ENCODE peak calls at places on chromosome 18, in nine cellular contexts. S is activated B cell treated with CpG ODN at 0.5 μM for 24 hours, B is MM.1S, W is astrocyte of the spinal cord, T is stomach, R is lower lobe of right lung, U is adrenal gland, N is Peyer's patch, K is sigmoid colon. X is an unnamed sample.

GRCh38 chr18:13288509-13289138 is 70.1 kb downstream of the LDLRAD4 start:
- DNase-seq in W (no peak), U (no peak), K (no peak), R (no peak), B (no peak), N (no peak), T (no peak), S (no peak), X (peak)

GRCh38 chr18:44733069-44733753 is 52.5 kb downstream of the SETBP1 start:
- DNase-seq in N (no peak), T (no peak), B (no peak), S (no peak), W (peak), R (no peak), U (peak), K (no peak), X (peak)

GRCh38 chr18:6482198-6482977 is 67.7 kb upstream of the L3MBTL4 start:
- DNase-seq in U (peak), T (peak), N (peak), R (peak), S (peak), W (peak), K (peak), B (peak), X (peak)

GRCh38 chr18:65751145-65752085 is 603 bp downstream of the CDH7 start:
- DNase-seq in S (no peak), T (no peak), W (no peak), B (no peak), K (no peak), N (peak), R (peak), U (no peak), X (no peak)

GRCh38 chr18:32289480-32290075 is 99.7 kb downstream of the MEP1B start:
- DNase-seq in N (no peak), R (no peak), U (peak), B (peak), K (no peak), W (peak), T (peak), S (no peak), X (peak)

GRCh38 chr18:37322497-37323035 is 243.0 kb downstream of the CELF4 start:
- DNase-seq in N (peak), W (peak), S (no peak), R (no peak), T (peak), U (peak), K (no peak), B (peak), X (peak)

GRCh38 chr18:39969813-39970494 is 1985.1 kb upstream of the PIK3C3 start:
- DNase-seq in N (no peak), S (no peak), K (no peak), U (no peak), B (no peak), R (no peak), W (peak), T (no peak), X (no peak)

GRCh38 chr18:41532344-41533086 is 422.5 kb upstream of the PIK3C3 start:
- DNase-seq in U (no peak), N (no peak), R (no peak), S (no peak), W (peak), B (no peak), K (no peak), T (no peak), X (no peak)

GRCh38 chr18:55079481-55080350 is 120.5 kb upstream of the CCDC68 start:
- DNase-seq in N (no peak), T (no peak), B (no peak), U (no peak), K (no peak), W (peak), R (no peak), S (no peak), X (no peak)

GRCh38 chr18:35694803-35695202 is 113.3 kb downstream of the GALNT1 start:
- DNase-seq in K (no peak), B (peak), S (no peak), T (no peak), U (no peak), N (no peak), R (no peak), W (no peak), X (no peak)

GRCh38 chr18:43875496-43875895 is 598.2 kb upstream of the SYT4 start:
- DNase-seq in R (no peak), U (no peak), N (no peak), T (no peak), B (no peak), S (no peak), W (no peak), K (no peak), X (no peak)

GRCh38 chr18:51525453-51526225 is 328.2 kb upstream of the MEX3C start:
- DNase-seq in T (no peak), S (no peak), W (no peak), N (no peak), U (no peak), B (no peak), K (no peak), R (no peak), X (no peak)

GRCh38 chr18:57859314-57859713 is 56.2 kb upstream of the ATP8B1 start:
- DNase-seq in N (no peak), U (peak), T (no peak), K (no peak), B (no peak), W (peak), S (no peak), R (no peak), X (peak)

GRCh38 chr18:30987479-30988241 is 54.9 kb downstream of the DSC3 start:
- DNase-seq in K (no peak), R (peak), W (no peak), T (peak), U (no peak), N (peak), S (no peak), B (peak), X (no peak)
- TF ChIP-seq CTCF in K (no peak), R (no peak), W (no peak), T (no peak), U (no peak), N (no peak), S (no peak), B (no peak), X (no peak)

GRCh38 chr18:47754311-47755101 is 176.0 kb downstream of the SMAD2 start:
- DNase-seq in T (peak), W (no peak), B (peak), S (no peak), U (peak), N (peak), K (no peak), R (no peak), X (peak)
- TF ChIP-seq CTCF in T (no peak), W (peak), B (peak), S (no peak), U (peak), N (peak), K (peak), R (peak), X (peak)

GRCh38 chr18:79540914-79541301 is 138.7 kb upstream of the CTDP1 start:
- DNase-seq in B (no peak), N (peak), K (no peak), W (no peak), U (no peak), R (peak), T (peak), S (no peak), X (no peak)

GRCh38 chr18:79543861-79544385 is 135.7 kb upstream of the CTDP1 start:
- DNase-seq in R (peak), B (no peak), N (peak), W (no peak), S (no peak), K (no peak), U (no peak), T (peak), X (no peak)

GRCh38 chr18:79540161-79540913 is 139.3 kb upstream of the CTDP1 start:
- DNase-seq in R (no peak), W (no peak), U (no peak), S (no peak), T (peak), B (no peak), N (peak), K (peak), X (no peak)

GRCh38 chr18:79542876-79543750 is 136.5 kb upstream of the CTDP1 start:
- DNase-seq in N (peak), S (no peak), K (no peak), B (no peak), T (peak), U (no peak), R (no peak), W (no peak), X (no peak)

GRCh38 chr18:79542213-79542612 is 137.4 kb upstream of the CTDP1 start:
- DNase-seq in S (no peak), K (no peak), B (no peak), T (no peak), U (no peak), N (no peak), W (no peak), R (no peak), X (no peak)
- TF ChIP-seq CTCF in S (no peak), K (no peak), B (no peak), T (no peak), U (no peak), N (no peak), W (no peak), R (no peak), X (no peak)

DNA sequence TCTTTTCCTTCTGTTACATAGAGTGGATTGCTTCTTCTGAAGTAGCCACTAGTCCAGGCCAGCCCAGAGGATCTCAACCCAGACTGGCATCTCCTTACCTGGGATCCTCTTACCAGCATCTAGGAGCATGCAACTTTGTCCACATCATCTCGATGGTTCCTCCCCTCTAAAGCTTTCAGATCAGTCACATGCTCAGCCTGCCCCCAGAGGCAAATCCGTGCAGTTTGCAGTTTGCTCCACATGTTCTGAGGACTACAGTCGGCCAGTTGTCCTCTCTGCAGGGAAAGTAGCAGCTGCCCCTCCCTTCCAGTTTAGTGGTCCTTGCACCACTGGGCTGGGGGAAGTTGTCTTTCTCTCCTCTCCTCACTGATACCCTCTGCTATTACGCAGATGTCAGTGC is 259.8 kb upstream of the APCDD1 start:
- DNase-seq in K (no peak), B (no peak), N (no peak), R (no peak), T (no peak), W (no peak), S (no peak), U (no peak), X (no peak)
- TF ChIP-seq CTCF in K (no peak), B (no peak), N (no peak), R (no peak), T (no peak), W (no peak), S (no peak), U (no peak), X (no peak)

DNA sequence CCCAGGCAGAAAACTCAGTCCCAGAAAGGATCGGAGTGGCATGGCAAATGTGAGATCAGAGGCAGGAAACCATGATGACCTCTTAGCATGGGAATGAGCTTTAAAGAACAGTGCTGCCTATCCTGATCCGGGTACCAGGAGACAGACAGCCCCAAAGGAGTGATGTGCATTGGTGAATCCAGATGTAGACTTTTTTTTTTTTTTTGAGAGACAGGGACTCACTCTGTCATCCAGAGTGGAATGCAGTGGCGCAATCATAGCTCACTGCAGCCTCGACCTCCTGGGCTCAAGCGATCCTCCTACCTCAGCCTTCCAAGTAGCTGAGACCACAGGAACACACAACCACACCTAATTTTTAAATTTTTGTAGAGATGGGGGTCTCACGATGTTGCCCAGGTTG is 122.7 kb downstream of the VAPA start:
- DNase-seq in W (no peak), N (no peak), R (no peak), B (no peak), S (no peak), U (no peak), T (peak), K (no peak), X (no peak)
- TF ChIP-seq CTCF in W (no peak), N (no peak), R (no peak), B (no peak), S (no peak), U (no peak), T (no peak), K (no peak), X (no peak)

GRCh38 chr18:47175895-47176575 is at the start of gene IER3IP1:
- DNase-seq in R (peak), T (peak), N (peak), W (peak), B (peak), U (peak), K (peak), S (peak), X (peak)
- TF ChIP-seq CTCF in R (peak), T (peak), N (no peak), W (no peak), B (peak), U (no peak), K (no peak), S (no peak), X (no peak)

DNA sequence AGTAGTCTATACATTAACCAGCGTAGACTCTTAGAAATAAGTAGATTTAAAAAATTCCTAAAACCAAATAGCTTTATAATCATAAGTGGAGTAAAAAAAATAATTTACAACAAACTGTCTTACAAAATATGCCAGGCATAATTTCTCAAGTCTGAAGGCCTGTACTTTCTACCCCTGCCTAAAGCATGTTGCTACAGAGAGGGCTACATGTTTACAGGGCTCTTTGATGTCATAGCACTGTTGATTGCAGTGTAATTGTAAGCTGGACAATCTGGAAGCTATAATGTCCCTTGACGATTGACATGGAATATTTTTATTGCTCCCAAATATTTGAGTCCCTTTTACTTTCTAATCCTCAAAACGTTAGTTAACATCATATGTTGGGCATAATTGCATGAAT is 86.5 kb downstream of the ASXL3 start:
- DNase-seq in U (no peak), B (no peak), K (no peak), N (no peak), T (no peak), R (no peak), W (no peak), S (no peak), X (no peak)
- TF ChIP-seq CTCF in U (no peak), B (no peak), K (no peak), N (no peak), T (no peak), R (no peak), W (no peak), S (no peak), X (no peak)

X was measured in activated CD8-positive, alpha-beta T cell treated with anti-CD3 and anti-CD28 coated beads for 36 hours.